ENCODE peak calls at places on chromosomes 13 and 19, in five cellular contexts. F is upper lobe of left lung; K is breast epithelium; I is prostate gland; S is effector memory CD4-positive, alpha-beta T cell. P is an unnamed sample. For H3K4me1, the result is how much of the 10 kb centered on the place peaks cover.

GRCh38 chr19:54164369-54165068 is 5.0 kb upstream of the LENG1 start:
- DNase-seq in F (peak), I (peak), K (no peak), S (peak), P (peak)

GRCh38 chr13:97275265-97275664 is 53.1 kb downstream of the MBNL2 start:
- DNase-seq in I (no peak), F (no peak), S (no peak), K (no peak), P (no peak)

GRCh38 chr19:6126335-6126974 is 9.0 kb upstream of the ACSBG2 start:
- DNase-seq in S (no peak), F (no peak), K (no peak), I (no peak), P (no peak)

GRCh38 chr19:41945135-41945766 is 13.9 kb downstream of the RABAC1 start:
- DNase-seq in S (peak), F (peak), K (no peak), I (peak), P (no peak)

GRCh38 chr19:56403261-56403660 is 871 bp upstream of the ZNF583 start:
- DNase-seq in I (no peak), S (no peak), F (no peak), K (no peak), P (no peak)

GRCh38 chr13:99176309-99177276 is 24.1 kb upstream of the UBAC2 start:
- DNase-seq in K (peak), S (peak), F (peak), I (peak), P (peak)

GRCh38 chr19:45798995-45799517 is 6.4 kb upstream of the DMWD start:
- DNase-seq in S (peak), I (no peak), F (peak), K (no peak), P (peak)

GRCh38 chr13:77118134-77118533 is 91.2 kb upstream of the FBXL3 start:
- DNase-seq in S (no peak), K (no peak), F (no peak), I (no peak), P (no peak)

GRCh38 chr19:34831714-34832113 is 58.7 kb upstream of the ZNF599 start:
- DNase-seq in S (no peak), I (no peak), F (no peak), K (no peak), P (no peak)

GRCh38 chr13:107882708-107883560 is 332.4 kb downstream of the LIG4 start:
- DNase-seq in I (no peak), S (no peak), K (no peak), F (no peak), P (no peak)

GRCh38 chr19:48537541-48537940 is 14.4 kb upstream of the SULT2B1 start:
- DNase-seq in I (no peak), K (no peak), S (no peak), F (no peak), P (no peak)

GRCh38 chr19:16386619-16387240 is 62.1 kb downstream of the KLF2 start:
- DNase-seq in I (peak), K (no peak), S (peak), F (peak), P (no peak)

GRCh38 chr19:30029721-30030510 is 87.9 kb downstream of the URI1 start:
- DNase-seq in S (no peak), K (no peak), F (no peak), I (no peak), P (no peak)

GRCh38 chr13:63307239-63307638 is 1891.6 kb upstream of the PCDH20 start:
- DNase-seq in S (no peak), F (no peak), I (no peak), K (no peak), P (no peak)

GRCh38 chr13:101875091-101875490 is 422.6 kb downstream of the ITGBL1 start:
- DNase-seq in K (no peak), I (no peak), S (no peak), F (no peak), P (no peak)

GRCh38 chr19:41702208-41702651 is 6.2 kb upstream of the CEACAM5 start:
- DNase-seq in K (no peak), S (no peak), F (peak), I (no peak), P (no peak)

DNA sequence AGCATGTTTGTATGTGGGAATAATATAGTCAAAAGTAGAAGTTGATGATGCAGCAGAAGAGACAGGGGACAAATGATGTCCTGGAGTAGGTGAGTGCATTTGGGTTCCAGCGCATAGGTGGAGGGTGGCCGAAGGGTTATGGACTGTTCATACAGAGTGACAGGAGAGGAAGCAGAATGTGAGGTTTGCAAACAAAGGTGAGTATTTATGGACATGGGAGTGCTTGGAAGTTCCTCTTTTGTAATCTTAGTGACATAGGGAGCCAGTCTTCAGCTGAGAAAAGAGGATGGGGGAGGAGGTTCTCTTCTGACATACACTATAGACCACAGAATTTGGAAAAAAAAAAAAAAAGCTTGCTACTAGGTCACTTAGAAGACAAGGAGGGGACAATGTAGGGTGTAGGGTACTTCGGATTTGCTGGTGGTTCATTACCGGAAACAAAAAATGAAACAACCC is 331.6 kb downstream of the DLEU7 start:
- DNase-seq in I (no peak), F (no peak), K (no peak), S (no peak), P (no peak)
- H3K4me1 ChIP-seq in I (under half), F (under half), K (under half), S (under half), P (under half)

GRCh38 chr13:38766799-38767198 is 79.9 kb downstream of the FREM2 start:
- DNase-seq in I (no peak), S (no peak), K (no peak), F (no peak), P (no peak)
- H3K4me3 ChIP-seq in I (no peak), S (no peak), K (no peak), F (no peak), P (no peak)

GRCh38 chr19:14061081-14061749 is 661 bp downstream of the PALM3 start:
- DNase-seq in S (no peak), K (no peak), I (no peak), F (no peak), P (no peak)
- H3K27ac ChIP-seq in S (no peak), K (peak), I (no peak), F (peak), P (no peak)

GRCh38 chr19:4095488-4095844 is 28.5 kb downstream of the MAP2K2 start:
- DNase-seq in K (no peak), I (no peak), S (no peak), F (no peak), P (no peak)
- H3K4me1 ChIP-seq in K (under half), I (under half), S (under half), F (under half), P (under half)

GRCh38 chr19:17948474-17948966 is 15.7 kb downstream of the CCDC124 start:
- DNase-seq in F (no peak), K (no peak), I (no peak), S (no peak), P (no peak)
- H3K4me3 ChIP-seq in F (peak), K (peak), I (peak), S (peak), P (peak)

DNA sequence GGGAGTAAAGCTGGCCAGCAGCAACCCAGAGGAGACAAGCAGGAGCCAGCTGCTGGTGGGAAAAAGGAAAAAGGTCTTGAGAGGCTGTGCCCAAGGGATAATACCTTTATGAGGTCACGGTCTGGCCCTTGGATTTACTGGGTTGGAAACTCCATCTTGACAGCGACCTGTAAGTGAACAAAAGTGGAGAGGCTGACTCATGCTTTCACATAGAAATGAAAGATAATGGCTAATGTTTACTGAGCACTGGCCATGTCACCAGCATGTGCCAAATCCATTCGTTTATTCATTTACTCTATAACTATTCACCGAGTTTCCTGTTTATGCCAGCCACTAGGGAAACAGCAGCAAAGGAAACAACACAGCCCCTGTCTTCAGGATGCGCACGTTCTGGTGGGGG is 4.7 kb downstream of the VRK3 start:
- DNase-seq in I (no peak), K (no peak), S (no peak), F (no peak), P (no peak)
- H3K27ac ChIP-seq in I (no peak), K (no peak), S (no peak), F (no peak), P (no peak)

DNA sequence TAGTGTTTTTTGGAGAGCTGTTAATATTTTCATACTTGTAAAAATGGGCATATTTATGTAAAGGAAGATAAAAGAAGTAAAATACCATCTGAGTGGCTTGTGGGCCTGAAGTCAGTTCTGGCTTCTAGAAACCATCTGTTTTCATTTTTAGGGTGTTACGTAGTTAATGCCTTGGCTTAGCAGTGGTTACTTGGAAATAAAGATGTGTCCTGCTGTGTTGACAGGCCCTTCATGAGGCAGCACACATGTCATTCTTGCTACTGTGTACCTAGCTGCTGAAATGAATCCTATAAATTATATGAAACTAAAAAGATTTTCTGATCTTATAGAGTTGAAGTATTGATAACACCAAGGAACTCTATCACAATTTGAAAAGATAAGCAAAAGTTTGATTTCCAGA is 16.0 kb downstream of the ILF3 start:
- DNase-seq in I (no peak), F (no peak), S (no peak), K (no peak), P (no peak)
- H3K4me1 ChIP-seq in I (under half), F (under half), S (under half), K (under half), P (under half)